ENCODE peak calls at places on chromosomes 12 and 14, in ten cellular contexts. E is effector memory CD4-positive, alpha-beta T cell; K is Peyer's patch; S is cardiac muscle cell; N is upper lobe of left lung; Y is breast epithelium; H is left ventricle myocardium inferior; D is PC-3; M is thoracic aorta; A is heart left ventricle. Q is an unnamed sample.

GRCh38 chr14:55366271-55366670 is 45.4 kb downstream of the ATG14 start:
- DNase-seq in E (no peak), K (no peak), S (no peak), N (no peak), Y (no peak), H (no peak), D (peak; percentile 96), M (no peak), A (no peak), Q (no peak)

GRCh38 chr14:72970058-72970630 is 43.9 kb downstream of the DCAF4 start:
- DNase-seq in E (no peak), K (no peak), S (no peak), N (no peak), Y (no peak), H (peak; percentile 22), D (no peak), M (no peak), A (peak; percentile 38), Q (no peak)

GRCh38 chr12:78088391-78088832 is 257.7 kb downstream of the NAV3 start:
- DNase-seq in E (no peak), K (no peak), S (no peak), N (no peak), Y (no peak), H (no peak), D (no peak), M (no peak), A (no peak), Q (no peak)

GRCh38 chr12:103879048-103879692 is 38.1 kb upstream of the NT5DC3 start:
- DNase-seq in E (no peak), K (no peak), S (no peak), N (no peak), Y (no peak), H (no peak), D (no peak), M (no peak), A (no peak), Q (no peak)

GRCh38 chr12:11958216-11959091 is 112.3 kb upstream of the BCL2L14 start:
- DNase-seq in E (no peak), K (no peak), S (no peak), N (peak; percentile 23), Y (no peak), H (no peak), D (peak; percentile 81), M (no peak), A (no peak), Q (no peak)

GRCh38 chr12:1919284-1919683 is 832 bp upstream of the CACNA2D4 start:
- DNase-seq in E (no peak), K (no peak), S (no peak), N (no peak), Y (no peak), H (no peak), D (no peak), M (no peak), A (no peak), Q (no peak)

GRCh38 chr14:75222208-75222701 is 45.8 kb upstream of the TMED10 start:
- DNase-seq in E (no peak), K (peak; percentile 67), S (no peak), N (peak; percentile 68), Y (no peak), H (peak; percentile 18), D (no peak), M (no peak), A (peak; percentile 25), Q (peak; percentile 78)

GRCh38 chr12:12726543-12727093 is 9.4 kb downstream of the CDKN1B start:
- DNase-seq in E (no peak), K (no peak), S (no peak), N (no peak), Y (no peak), H (no peak), D (peak; percentile 57), M (no peak), A (no peak), Q (no peak)

GRCh38 chr14:20332946-20333782 is at the start of gene CCNB1IP1:
- DNase-seq in E (peak; percentile 29), K (peak; percentile 75), S (peak; percentile 93), N (peak; percentile 69), Y (peak; percentile 68), H (peak; percentile 28), D (peak; percentile 94), M (peak; percentile 31), A (peak; percentile 78), Q (no peak)

GRCh38 chr14:20332386-20332945 is 613 bp downstream of the CCNB1IP1 start:
- DNase-seq in E (no peak), K (no peak), S (peak; percentile 62), N (no peak), Y (no peak), H (no peak), D (no peak), M (no peak), A (no peak), Q (no peak)

GRCh38 chr14:20328705-20329104 is 4.4 kb downstream of the CCNB1IP1 start:
- DNase-seq in E (no peak), K (no peak), S (no peak), N (no peak), Y (no peak), H (no peak), D (no peak), M (no peak), A (no peak), Q (no peak)

GRCh38 chr14:20329355-20329754 is 3.7 kb downstream of the CCNB1IP1 start:
- DNase-seq in E (no peak), K (no peak), S (no peak), N (no peak), Y (no peak), H (no peak), D (no peak), M (no peak), A (no peak), Q (no peak)

DNA sequence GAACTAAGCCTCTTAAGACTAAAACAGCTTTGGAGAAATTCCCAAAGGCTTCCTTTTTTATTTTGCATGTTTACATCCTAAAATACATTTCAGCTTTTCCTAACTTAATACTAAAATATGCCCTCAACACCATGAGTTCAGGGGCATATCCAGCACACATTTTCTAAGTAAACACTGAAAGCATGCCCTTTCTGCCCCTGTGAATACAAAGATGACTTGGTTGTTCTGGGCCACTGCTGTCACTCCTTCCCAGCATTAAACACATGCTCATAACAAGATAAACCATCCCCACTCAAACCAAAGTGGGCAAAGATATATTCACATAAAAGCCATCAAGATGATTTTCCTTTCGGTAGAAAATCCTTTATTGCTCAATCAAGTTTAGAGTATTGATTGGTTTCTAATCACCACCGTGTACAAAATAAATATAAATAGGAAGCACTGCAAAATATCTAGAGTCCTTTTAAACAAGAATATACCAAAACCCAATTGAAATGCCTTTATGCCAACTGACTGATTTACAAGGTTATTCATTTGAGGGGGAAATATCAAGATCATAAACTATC is 1.9 kb downstream of the CCNB1IP1 start:
- DNase-seq in E (no peak), K (no peak), S (no peak), N (no peak), Y (no peak), H (no peak), D (no peak), M (no peak), A (no peak), Q (no peak)
- H3K27ac ChIP-seq in E (no peak overlapping the region), K (no peak overlapping the region), S (peak overlapping the region; percentile 41), N (no peak overlapping the region), Y (no peak overlapping the region), H (peak overlapping the region; percentile 91), D (no peak overlapping the region), M (no peak overlapping the region), A (no peak overlapping the region), Q (no peak overlapping the region)

DNA sequence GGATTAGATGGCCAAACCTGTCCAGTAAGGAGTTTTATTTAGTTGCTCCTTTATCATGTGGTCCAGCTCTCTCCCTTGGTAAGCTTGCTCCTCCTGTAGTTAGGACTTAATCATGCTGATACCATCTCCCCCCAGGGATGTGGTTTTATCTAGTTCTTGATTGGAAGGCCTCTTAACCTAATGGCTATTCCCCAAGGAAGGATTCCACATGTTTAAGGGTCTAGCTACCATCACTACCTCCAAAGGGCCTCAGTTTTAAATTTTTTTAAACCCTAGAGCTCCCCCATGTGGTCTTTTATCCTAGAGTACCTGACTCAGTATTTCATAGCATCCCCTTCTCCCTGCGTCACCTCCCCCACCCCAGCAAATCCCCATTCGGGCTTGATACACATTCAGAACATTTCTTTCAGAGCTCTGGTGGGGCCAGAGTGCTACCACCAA is 22.5 kb downstream of the MAP3K12 start:
- DNase-seq in E (no peak), K (no peak), S (peak; percentile 49), N (no peak), Y (no peak), H (no peak), D (peak; percentile 48), M (no peak), A (no peak), Q (no peak)
- H3K27ac ChIP-seq in E (no peak overlapping the region), K (no peak overlapping the region), S (peak overlapping the region; percentile 63), N (no peak overlapping the region), Y (peak overlapping the region; percentile 0), H (peak overlapping the region; percentile 17), D (no peak overlapping the region), M (peak overlapping the region; percentile 29), A (no peak overlapping the region), Q (no peak overlapping the region)

GRCh38 chr14:100569734-100570251 is 17.4 kb downstream of the BEGAIN start:
- DNase-seq in E (no peak), K (no peak), S (no peak), N (no peak), Y (no peak), H (no peak), D (no peak), M (no peak), A (no peak), Q (no peak)

GRCh38 chr14:100570726-100571454 is 16.3 kb downstream of the BEGAIN start:
- DNase-seq in E (no peak), K (no peak), S (no peak), N (no peak), Y (no peak), H (no peak), D (no peak), M (no peak), A (no peak), Q (no peak)

GRCh38 chr14:100567877-100568163 is 19.4 kb downstream of the BEGAIN start:
- DNase-seq in E (no peak), K (no peak), S (no peak), N (no peak), Y (no peak), H (no peak), D (no peak), M (no peak), A (no peak), Q (no peak)

GRCh38 chr14:100568164-100568997 is 18.8 kb downstream of the BEGAIN start:
- DNase-seq in E (no peak), K (no peak), S (no peak), N (no peak), Y (no peak), H (no peak), D (no peak), M (no peak), A (no peak), Q (no peak)

DNA sequence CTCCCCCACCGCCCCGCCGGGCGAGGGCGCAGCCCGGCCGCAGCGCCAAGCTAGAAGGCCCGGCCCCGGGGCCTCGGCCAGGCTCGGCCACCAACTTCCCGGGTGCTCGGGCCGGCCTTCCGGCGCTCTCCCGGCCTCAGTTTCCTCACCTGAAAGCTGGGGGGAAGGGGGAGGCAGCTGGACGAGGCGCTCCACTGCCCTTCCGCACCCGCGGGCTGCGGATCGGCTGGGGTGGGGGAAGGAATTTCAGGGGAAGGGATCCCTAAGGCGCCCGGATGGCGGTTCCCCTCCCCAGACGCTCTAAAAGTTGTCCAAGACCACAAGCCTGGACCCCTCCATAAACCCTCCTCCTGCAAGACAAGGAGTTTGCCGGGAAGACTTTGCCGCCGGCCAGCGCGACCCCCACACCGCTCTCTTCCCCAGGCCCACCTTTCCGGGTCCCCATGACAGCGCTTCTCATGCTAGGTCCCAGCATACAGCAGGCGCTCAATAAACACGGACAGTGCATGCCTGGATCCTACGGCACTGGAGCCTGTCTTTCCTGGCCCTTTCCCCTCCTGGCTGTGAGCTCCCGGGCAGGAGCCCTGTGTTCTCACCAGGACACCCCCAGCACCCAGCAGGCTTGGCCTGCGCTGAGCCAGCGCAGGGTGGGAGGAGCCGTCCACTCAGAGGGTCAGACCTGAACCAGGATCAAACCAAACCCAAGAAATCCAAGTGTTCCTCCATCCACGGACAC is 18.1 kb downstream of the BEGAIN start:
- DNase-seq in E (no peak), K (no peak), S (no peak), N (no peak), Y (no peak), H (no peak), D (no peak), M (no peak), A (no peak), Q (no peak)
- H3K27ac ChIP-seq in E (no peak overlapping the region), K (no peak overlapping the region), S (no peak overlapping the region), N (no peak overlapping the region), Y (peak overlapping the region; percentile 85), H (no peak overlapping the region), D (no peak overlapping the region), M (no peak overlapping the region), A (no peak overlapping the region), Q (no peak overlapping the region)

DNA sequence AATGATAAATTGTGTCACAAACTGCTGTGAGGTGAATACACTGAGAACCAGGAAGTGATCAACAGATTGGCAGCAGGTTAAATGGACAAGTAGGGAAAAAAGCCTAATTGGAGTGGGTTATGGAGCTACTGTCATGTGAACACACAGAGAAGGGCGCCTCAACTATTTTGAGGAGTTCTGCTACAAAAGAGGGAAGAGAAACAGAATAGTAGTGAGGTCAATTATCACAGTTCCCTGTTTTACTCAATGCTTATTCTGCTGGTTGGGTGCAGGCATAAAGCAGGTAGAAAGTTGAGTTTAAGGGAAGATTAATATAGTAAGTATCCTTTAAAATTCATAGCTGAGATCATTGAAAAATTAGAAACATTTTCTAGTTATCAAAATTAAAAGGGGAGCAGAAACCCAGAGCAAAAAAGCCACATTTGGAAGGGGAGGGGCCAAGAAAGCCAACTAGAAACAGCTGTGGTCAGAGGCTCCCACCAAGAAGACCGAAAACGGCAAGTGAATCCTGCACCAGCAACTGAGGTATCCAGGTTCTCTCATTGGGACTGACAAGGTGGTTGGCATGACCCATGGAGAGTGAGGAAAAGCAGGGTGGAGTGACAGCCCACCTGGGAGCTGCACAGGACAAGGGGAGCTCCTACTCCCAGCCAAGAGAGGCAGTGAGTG is 105.7 kb downstream of the ZC3H14 start:
- DNase-seq in E (no peak), K (no peak), S (no peak), N (no peak), Y (no peak), H (no peak), D (no peak), M (no peak), A (no peak), Q (no peak)
- H3K27ac ChIP-seq in E (no peak overlapping the region), K (no peak overlapping the region), S (no peak overlapping the region), N (no peak overlapping the region), Y (no peak overlapping the region), H (no peak overlapping the region), D (no peak overlapping the region), M (no peak overlapping the region), A (no peak overlapping the region), Q (no peak overlapping the region)